ENCODE peak calls at places on chromosomes 16 and 17, in nine cellular contexts. K is AG04450; E is Right ventricle myocardium superior; R is stimulated activated naive CD8-positive, alpha-beta T cell treated with anti-CD3 and anti-CD28 coated beads, Interleukin-15, Interleukin-2, amounts not matched to agents 100 U/mL and 50 U/mL, for 24 hours; A is H54; H is HTR-8/SVneo; B is H7; N is NT2/D1; M is activated naive CD8-positive, alpha-beta T cell treated with anti-CD3 and anti-CD28 coated beads, Interleukin-2, amount 50 U/mL, for 24 hours. I is an unnamed sample.
A peak's percentile ranks its signal among the peaks of the same experiment; 100 is the strongest.

GRCh38 chr16:19991614-19992013 is 82.1 kb downstream of the GPR139 start:
- DNase-seq in K (no peak), E (no peak), R (no peak), A (no peak), H (no peak), B (peak; percentile 55), N (no peak), M (no peak), I (no peak)

GRCh38 chr17:34386925-34387550 is 24.0 kb upstream of the CCL1 start:
- DNase-seq in K (no peak), E (no peak), R (peak; percentile 11), A (no peak), H (no peak), B (no peak), N (no peak), M (no peak), I (no peak)

GRCh38 chr17:17051791-17052461 is 9.7 kb downstream of the MPRIP start:
- DNase-seq in K (no peak), E (no peak), R (no peak), A (no peak), H (no peak), B (peak; percentile 33), N (no peak), M (no peak), I (no peak)

GRCh38 chr16:29876578-29877249 is 13.7 kb upstream of the CDIPT start:
- DNase-seq in K (no peak), E (no peak), R (peak; percentile 58), A (no peak), H (no peak), B (peak; percentile 91), N (no peak), M (peak; percentile 54), I (no peak)

GRCh38 chr16:15947983-15948509 is 1.4 kb upstream of the ABCC1 start:
- DNase-seq in K (no peak), E (no peak), R (no peak), A (no peak), H (no peak), B (no peak), N (no peak), M (no peak), I (no peak)

GRCh38 chr16:333406-334094 is 19.0 kb downstream of the AXIN1 start:
- DNase-seq in K (no peak), E (no peak), R (no peak), A (no peak), H (no peak), B (no peak), N (no peak), M (no peak), I (no peak)

GRCh38 chr16:82439678-82440293 is 187.0 kb upstream of the CDH13 start:
- DNase-seq in K (no peak), E (no peak), R (no peak), A (peak; percentile 29), H (peak; percentile 31), B (peak; percentile 65), N (no peak), M (no peak), I (no peak)

GRCh38 chr16:50548659-50549560 is 714 bp downstream of the NKD1 start:
- DNase-seq in K (no peak), E (peak; percentile 58), R (no peak), A (no peak), H (peak; percentile 19), B (peak; percentile 82), N (no peak), M (peak; percentile 41), I (no peak)

GRCh38 chr17:69462010-69462409 is 47.5 kb downstream of the MAP2K6 start:
- DNase-seq in K (no peak), E (no peak), R (no peak), A (no peak), H (no peak), B (no peak), N (no peak), M (no peak), I (no peak)

GRCh38 chr16:21943571-21943970 is 9.6 kb upstream of the UQCRC2 start:
- DNase-seq in K (no peak), E (no peak), R (no peak), A (no peak), H (no peak), B (no peak), N (no peak), M (no peak), I (no peak)